ENCODE peak calls at places on chromosomes 6 and 20, in eight cellular contexts. M is AG04449; R is progenitor cell of endocrine pancreas; A is AG20443; K is activated CD4-positive, CD25-positive, alpha-beta regulatory T cell treated with anti-CD3 and anti-CD28 coated beads, Interleukin-2, amount 50 U/mL, for 72 hours; H is EL; S is endothelial cell; G is GM06990. P is an unnamed sample.

GRCh38 chr6:145148392-145149175 is 586.7 kb downstream of the EPM2A start:
- DNase-seq in A (peak; percentile 57), M (no peak), R (no peak), H (peak; percentile 96), K (no peak), S (no peak), G (no peak), P (no peak)

GRCh38 chr6:30002871-30003270 is 58.2 kb upstream of the POLR1H start:
- DNase-seq in S (no peak), K (no peak), A (peak; percentile 65), G (no peak), H (peak; percentile 48), M (peak; percentile 7), R (no peak), P (no peak)

GRCh38 chr6:88867841-88868558 is 95.4 kb downstream of the RNGTT start:
- DNase-seq in G (no peak), S (no peak), K (no peak), M (no peak), A (no peak), R (no peak), H (peak; percentile 71), P (no peak)

GRCh38 chr6:71190809-71191208 is 97.8 kb upstream of the OGFRL1 start:
- DNase-seq in A (peak; percentile 11), G (no peak), S (no peak), M (no peak), H (peak; percentile 59), K (no peak), R (no peak), P (no peak)

GRCh38 chr20:34680586-34680985 is 3.7 kb upstream of the PIGU start:
- DNase-seq in G (no peak), H (no peak), S (no peak), M (no peak), K (no peak), R (no peak), A (no peak), P (no peak)

GRCh38 chr6:14002176-14002947 is 77.6 kb downstream of the RNF182 start:
- DNase-seq in G (no peak), R (no peak), S (no peak), H (no peak), A (no peak), M (no peak), K (no peak), P (no peak)

GRCh38 chr20:51237278-51237677 is 214.4 kb upstream of the KCNG1 start:
- DNase-seq in S (no peak), M (no peak), H (peak; percentile 14), R (no peak), G (no peak), K (no peak), A (peak; percentile 62), P (no peak)

GRCh38 chr6:97437087-97437486 is 154.1 kb upstream of the MMS22L start:
- DNase-seq in S (no peak), M (no peak), H (peak; percentile 13), R (no peak), G (no peak), K (no peak), A (peak; percentile 37), P (no peak)

GRCh38 chr20:57223648-57224489 is 42.6 kb downstream of the BMP7 start:
- DNase-seq in H (peak; percentile 57), R (no peak), G (no peak), K (no peak), A (peak; percentile 85), M (no peak), S (no peak), P (no peak)

GRCh38 chr6:127907960-127908640 is 7.2 kb upstream of the THEMIS start:
- DNase-seq in M (no peak), A (no peak), K (no peak), S (no peak), H (no peak), R (no peak), G (peak; percentile 14), P (no peak)

GRCh38 chr6:36442083-36442670 is 477 bp downstream of the PXT1 start:
- DNase-seq in S (no peak), H (no peak), K (no peak), A (no peak), M (no peak), G (no peak), R (no peak), P (no peak)

GRCh38 chr6:107704377-107705013 is 119.6 kb downstream of the SCML4 start:
- DNase-seq in A (peak; percentile 48), S (peak; percentile 46), M (no peak), G (no peak), R (no peak), H (peak; percentile 58), K (no peak), P (peak; percentile 41)

GRCh38 chr6:122657601-122658000 is 47.4 kb downstream of the PKIB start:
- DNase-seq in A (no peak), G (no peak), M (no peak), R (no peak), K (no peak), H (no peak), S (no peak), P (no peak)